ENCODE peak calls at places on chromosomes 13 and 19, in seven cellular contexts. N is thyroid gland, Z is right lobe of liver, M is uterus, W is heart left ventricle, P is adrenal gland, D is A549. B is an unnamed sample. For H3K4me1, the result is how much of the 10 kb centered on the place peaks cover.

GRCh38 chr13:49627831-49628652 is at the start of gene ARL11:
- DNase-seq in N (peak), Z (peak), M (no peak), W (peak), P (peak), D (no peak), B (peak)

GRCh38 chr19:46069841-46070341 is 29.1 kb upstream of the IGFL4 start:
- DNase-seq in N (no peak), Z (no peak), M (no peak), W (no peak), P (no peak), D (no peak), B (no peak)

GRCh38 chr13:49060698-49061387 is 85.1 kb downstream of the FNDC3A start:
- DNase-seq in N (no peak), Z (no peak), M (no peak), W (no peak), P (no peak), D (no peak), B (no peak)

GRCh38 chr13:31011193-31011860 is 78.9 kb downstream of the TEX26 start:
- DNase-seq in N (no peak), Z (no peak), M (no peak), W (no peak), P (no peak), D (no peak), B (no peak)

GRCh38 chr19:5491565-5491964 is 36.3 kb downstream of the ZNRF4 start:
- DNase-seq in N (no peak), Z (no peak), M (no peak), W (no peak), P (no peak), D (no peak), B (no peak)

GRCh38 chr13:111925146-111925875 is 141.6 kb upstream of the SOX1 start:
- DNase-seq in N (no peak), Z (no peak), M (no peak), W (no peak), P (no peak), D (no peak), B (peak)

GRCh38 chr13:48199404-48199991 is 33.5 kb upstream of the ITM2B start:
- DNase-seq in N (no peak), Z (no peak), M (no peak), W (no peak), P (no peak), D (no peak), B (no peak)

GRCh38 chr13:30572859-30573275 is 44.9 kb upstream of the USPL1 start:
- DNase-seq in N (no peak), Z (no peak), M (no peak), W (no peak), P (no peak), D (peak), B (no peak)

GRCh38 chr19:2611483-2612464 is 90.7 kb downstream of the GNG7 start:
- DNase-seq in N (no peak), Z (no peak), M (no peak), W (peak), P (peak), D (no peak), B (no peak)

GRCh38 chr13:75443356-75443958 is 38.5 kb downstream of the TBC1D4 start:
- DNase-seq in N (no peak), Z (no peak), M (no peak), W (no peak), P (no peak), D (no peak), B (no peak)

GRCh38 chr13:113592571-113592970 is 8.0 kb downstream of the TFDP1 start:
- DNase-seq in N (no peak), Z (no peak), M (no peak), W (peak), P (no peak), D (no peak), B (peak)

GRCh38 chr13:41267106-41267505 is 3.7 kb upstream of the MTRF1 start:
- DNase-seq in N (no peak), Z (no peak), M (no peak), W (no peak), P (no peak), D (no peak), B (no peak)

GRCh38 chr13:101511766-101512165 is 59.3 kb downstream of the ITGBL1 start:
- DNase-seq in N (no peak), Z (no peak), M (no peak), W (no peak), P (no peak), D (no peak), B (no peak)

GRCh38 chr13:66657165-66657895 is 572.8 kb downstream of the PCDH9 start:
- DNase-seq in N (peak), Z (peak), M (peak), W (peak), P (peak), D (peak), B (peak)

GRCh38 chr19:44066305-44066704 is 5.7 kb upstream of the ZNF284 start:
- DNase-seq in N (no peak), Z (no peak), M (no peak), W (no peak), P (no peak), D (no peak), B (no peak)

GRCh38 chr13:36766295-36766694 is 52.7 kb upstream of the RFXAP start:
- DNase-seq in N (no peak), Z (no peak), M (no peak), W (no peak), P (no peak), D (no peak), B (no peak)

GRCh38 chr13:106241974-106242373 is 293.5 kb downstream of the EFNB2 start:
- DNase-seq in N (no peak), Z (no peak), M (no peak), W (no peak), P (no peak), D (no peak), B (no peak)

GRCh38 chr13:51453308-51453958 is 597 bp upstream of the INTS6 start:
- DNase-seq in N (no peak), Z (no peak), M (peak), W (peak), P (no peak), D (peak), B (no peak)

GRCh38 chr19:6127716-6128335 is 7.6 kb upstream of the ACSBG2 start:
- DNase-seq in N (no peak), Z (no peak), M (no peak), W (no peak), P (no peak), D (no peak), B (no peak)

GRCh38 chr19:14830702-14831101 is 4.3 kb downstream of the OR7A5 start:
- DNase-seq in N (no peak), Z (no peak), M (no peak), W (no peak), P (peak), D (no peak), B (no peak)

GRCh38 chr13:76854894-76855293 is 31.3 kb downstream of the KCTD12 start:
- DNase-seq in N (no peak), Z (no peak), M (no peak), W (no peak), P (no peak), D (no peak), B (no peak)

GRCh38 chr19:48856921-48857320 is 11.5 kb downstream of the PLEKHA4 start:
- DNase-seq in N (no peak), Z (no peak), M (no peak), W (no peak), P (no peak), D (no peak), B (no peak)

GRCh38 chr13:39946769-39947168 is 291.3 kb downstream of the COG6 start:
- DNase-seq in N (no peak), Z (no peak), M (no peak), W (no peak), P (no peak), D (no peak), B (no peak)

GRCh38 chr19:32339988-32340874 is 5.2 kb upstream of the ZNF507 start:
- DNase-seq in N (peak), Z (peak), M (peak), W (peak), P (peak), D (peak), B (peak)

GRCh38 chr13:44141213-44141724 is 232.4 kb upstream of the SERP2 start:
- DNase-seq in N (no peak), Z (no peak), M (no peak), W (no peak), P (no peak), D (no peak), B (no peak)

GRCh38 chr19:31205887-31206518 is 143.2 kb downstream of the TSHZ3 start:
- DNase-seq in N (no peak), Z (no peak), M (no peak), W (no peak), P (no peak), D (no peak), B (no peak)

GRCh38 chr19:5579697-5580096 is 11.9 kb upstream of the TINCR start:
- DNase-seq in N (no peak), Z (no peak), M (no peak), W (no peak), P (no peak), D (no peak), B (no peak)

GRCh38 chr19:29675650-29676186 is 10.5 kb downstream of the PLEKHF1 start:
- DNase-seq in N (no peak), Z (no peak), M (no peak), W (no peak), P (no peak), D (no peak), B (no peak)

GRCh38 chr13:72864142-72865035 is 82.5 kb downstream of the PIBF1 start:
- DNase-seq in N (no peak), Z (no peak), M (no peak), W (no peak), P (no peak), D (no peak), B (no peak)

GRCh38 chr19:15283141-15283885 is 49.0 kb downstream of the BRD4 start:
- DNase-seq in N (peak), Z (no peak), M (no peak), W (no peak), P (peak), D (no peak), B (no peak)

GRCh38 chr19:28793391-28794168 is 419.4 kb downstream of the UQCRFS1 start:
- DNase-seq in N (peak), Z (no peak), M (no peak), W (no peak), P (no peak), D (no peak), B (no peak)

GRCh38 chr13:64855506-64855905 is 2374.6 kb downstream of the PCDH9 start:
- DNase-seq in N (no peak), Z (no peak), M (no peak), W (no peak), P (no peak), D (no peak), B (no peak)

GRCh38 chr19:11261431-11261901 is 858 bp downstream of the DOCK6 start:
- DNase-seq in N (no peak), Z (no peak), M (no peak), W (no peak), P (no peak), D (no peak), B (no peak)

GRCh38 chr13:43405457-43405856 is 381.3 kb downstream of the ENOX1 start:
- DNase-seq in N (no peak), Z (no peak), M (no peak), W (no peak), P (no peak), D (no peak), B (no peak)

GRCh38 chr19:14525729-14526128 is 3.7 kb upstream of the TECR start:
- DNase-seq in N (no peak), Z (no peak), M (no peak), W (no peak), P (no peak), D (no peak), B (no peak)

GRCh38 chr19:44476559-44477408 is 23.5 kb downstream of the ZNF180 start:
- DNase-seq in N (no peak), Z (no peak), M (no peak), W (no peak), P (no peak), D (no peak), B (no peak)

GRCh38 chr13:109274188-109274821 is 512.1 kb downstream of the IRS2 start:
- DNase-seq in N (peak), Z (no peak), M (no peak), W (no peak), P (peak), D (no peak), B (no peak)

GRCh38 chr13:110277357-110277950 is 29.5 kb downstream of the COL4A1 start:
- DNase-seq in N (no peak), Z (no peak), M (no peak), W (no peak), P (no peak), D (no peak), B (no peak)

GRCh38 chr19:51686171-51686570 is 7.0 kb upstream of the SPACA6 start:
- DNase-seq in N (no peak), Z (no peak), M (no peak), W (no peak), P (no peak), D (no peak), B (no peak)

GRCh38 chr19:7715671-7716070 is 13.7 kb upstream of the FCER2 start:
- DNase-seq in N (no peak), Z (no peak), M (no peak), W (no peak), P (no peak), D (no peak), B (no peak)

DNA sequence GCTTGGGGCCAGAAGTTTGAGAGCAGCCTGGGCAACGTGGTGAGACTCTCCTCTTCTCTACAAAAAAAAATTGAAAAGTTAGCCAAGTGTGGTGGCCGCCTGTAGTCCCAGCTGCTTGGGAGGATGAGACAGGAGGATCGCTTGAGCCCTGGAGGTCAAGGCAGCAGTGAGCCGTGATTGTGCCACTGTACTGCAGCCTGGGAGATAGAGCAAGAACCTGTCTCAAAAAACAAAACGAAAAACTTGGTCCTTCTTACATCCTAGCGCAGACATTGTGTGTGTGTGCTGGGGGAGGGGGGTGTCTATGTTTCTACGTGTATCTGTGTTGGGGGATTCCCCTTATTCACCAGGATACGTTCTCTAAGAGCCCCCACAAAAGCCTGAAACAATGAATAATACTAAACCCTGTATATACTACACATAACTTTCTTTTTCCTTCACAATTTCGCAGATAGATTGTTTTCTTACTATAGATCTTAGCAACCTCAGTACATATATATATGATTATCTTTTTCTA is 7.9 kb downstream of the AXL start:
- DNase-seq in N (no peak), Z (no peak), M (no peak), W (peak), P (peak), D (no peak), B (no peak)
- H3K4me3 ChIP-seq in N (no peak), Z (no peak), M (peak), W (peak), P (no peak), D (peak), B (peak)

DNA sequence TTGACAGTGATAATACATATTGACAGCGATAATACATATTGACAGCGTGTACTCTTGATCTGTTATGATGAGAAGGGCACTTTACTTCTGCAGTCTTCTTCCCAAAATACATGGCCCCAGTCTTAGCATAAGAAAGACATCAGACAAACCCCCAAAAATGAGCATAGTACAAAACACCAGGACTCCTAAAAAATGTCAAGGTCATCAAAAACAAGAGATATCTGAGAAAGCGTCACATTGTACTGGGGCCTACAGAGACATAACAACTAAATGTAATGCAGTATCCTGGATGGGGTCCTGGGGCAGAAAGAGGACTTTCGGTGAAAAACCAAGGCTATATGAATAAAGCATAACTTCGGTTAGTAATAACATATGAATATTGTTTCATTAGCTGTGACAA is 731.5 kb upstream of the SGCG start:
- DNase-seq in N (no peak), Z (no peak), M (no peak), W (no peak), P (no peak), D (no peak), B (no peak)
- H3K4me1 ChIP-seq in N (under half), Z (under half), M (under half), W (under half), P (under half), D (under half), B (under half)

GRCh38 chr19:18203408-18203862 is 407 bp downstream of the RAB3A start:
- DNase-seq in N (no peak), Z (no peak), M (no peak), W (no peak), P (peak), D (no peak), B (no peak)

GRCh38 chr19:18204394-18205179 is 745 bp upstream of the RAB3A start:
- DNase-seq in N (no peak), Z (no peak), M (peak), W (no peak), P (no peak), D (no peak), B (peak)

GRCh38 chr19:18205180-18205915 is 1.5 kb upstream of the RAB3A start:
- DNase-seq in N (peak), Z (peak), M (peak), W (peak), P (peak), D (no peak), B (peak)

GRCh38 chr19:18202759-18203407 is 959 bp downstream of the RAB3A start:
- DNase-seq in N (peak), Z (peak), M (peak), W (no peak), P (peak), D (no peak), B (no peak)

GRCh38 chr19:18203863-18204393 is at the start of gene RAB3A:
- DNase-seq in N (peak), Z (peak), M (peak), W (peak), P (peak), D (peak), B (peak)
- TF ChIP-seq POLR2A in N (no peak), Z (peak), M (peak), W (peak), P (peak), D (no peak), B (no peak)

DNA sequence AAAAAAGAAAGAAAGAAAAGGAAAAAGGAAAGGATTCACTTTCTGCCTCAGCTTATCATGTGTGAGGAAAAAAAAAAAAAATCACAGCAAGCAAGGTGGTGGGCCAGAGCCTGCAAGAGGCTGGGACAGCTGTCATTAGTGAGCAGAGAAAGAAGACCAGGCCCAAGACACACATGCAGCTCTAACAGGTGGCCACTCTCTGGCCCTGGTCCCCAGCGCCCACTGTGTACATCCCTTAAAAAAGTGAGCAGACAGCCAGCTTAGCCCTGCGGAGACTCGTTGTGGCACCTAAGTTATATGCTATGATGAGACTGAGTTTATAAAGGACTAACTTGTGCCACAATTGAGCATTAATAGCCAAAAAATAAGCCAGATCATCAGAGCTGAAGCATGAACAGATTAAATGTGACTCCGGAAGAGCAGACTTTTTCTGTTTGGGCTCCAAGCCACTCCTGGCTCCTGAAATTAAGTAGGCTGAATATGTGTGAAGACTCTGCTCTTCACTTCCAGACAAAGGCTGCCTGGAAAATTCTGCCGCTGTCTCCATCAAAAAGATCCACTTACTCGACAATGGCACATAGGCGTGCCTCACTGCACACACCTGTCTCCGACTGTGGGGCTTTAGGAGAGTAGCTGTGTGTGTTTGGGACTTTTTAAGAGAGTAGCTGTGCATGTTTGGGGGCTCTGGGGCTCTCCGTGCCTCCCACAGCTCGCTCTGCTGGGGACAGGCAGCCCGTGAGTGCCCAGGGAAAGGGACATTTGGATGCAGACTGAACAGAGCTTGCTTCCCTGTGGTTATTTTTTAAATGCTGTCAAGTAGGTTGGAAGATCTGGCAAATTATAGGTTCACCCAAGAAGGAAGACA is 55.0 kb downstream of the LATS2 start:
- DNase-seq in N (no peak), Z (no peak), M (no peak), W (no peak), P (no peak), D (no peak), B (no peak)
- H3K4me3 ChIP-seq in N (no peak), Z (no peak), M (no peak), W (no peak), P (no peak), D (no peak), B (no peak)

GRCh38 chr19:4086336-4086953 is 19.7 kb upstream of the ZBTB7A start:
- DNase-seq in N (no peak), Z (no peak), M (no peak), W (no peak), P (no peak), D (no peak), B (peak)

GRCh38 chr19:4089400-4089908 is 22.8 kb upstream of the ZBTB7A start:
- DNase-seq in N (no peak), Z (peak), M (no peak), W (no peak), P (no peak), D (no peak), B (no peak)

GRCh38 chr19:4088975-4089374 is 22.3 kb upstream of the ZBTB7A start:
- DNase-seq in N (no peak), Z (no peak), M (no peak), W (no peak), P (no peak), D (no peak), B (no peak)

GRCh38 chr19:4089946-4090345 is 23.2 kb upstream of the ZBTB7A start:
- DNase-seq in N (no peak), Z (no peak), M (no peak), W (no peak), P (no peak), D (no peak), B (no peak)

GRCh38 chr19:4088065-4088679 is 21.5 kb upstream of the ZBTB7A start:
- DNase-seq in N (no peak), Z (no peak), M (no peak), W (no peak), P (no peak), D (no peak), B (no peak)
- H3K4me1 ChIP-seq in N (under half), Z (under half), M (under half), W (under half), P (under half), D (under half), B (under half)

GRCh38 chr19:33382006-33382405 is 8.5 kb downstream of the CEBPG start:
- DNase-seq in N (no peak), Z (no peak), M (no peak), W (no peak), P (no peak), D (no peak), B (no peak)
- TF ChIP-seq POLR2A in N (no peak), Z (no peak), M (no peak), W (no peak), P (no peak), D (no peak), B (no peak)

GRCh38 chr13:24215007-24215633 is 54.6 kb downstream of the SPATA13 start:
- DNase-seq in N (no peak), Z (no peak), M (no peak), W (no peak), P (no peak), D (no peak), B (no peak)
- H3K4me3 ChIP-seq in N (no peak), Z (no peak), M (no peak), W (no peak), P (no peak), D (no peak), B (no peak)

GRCh38 chr13:100197591-100198365 is 108.9 kb downstream of the PCCA start:
- DNase-seq in N (peak), Z (peak), M (no peak), W (no peak), P (no peak), D (no peak), B (peak)

GRCh38 chr13:100197116-100197515 is 108.2 kb downstream of the PCCA start:
- DNase-seq in N (no peak), Z (no peak), M (no peak), W (no peak), P (no peak), D (no peak), B (no peak)

GRCh38 chr13:100195568-100195967 is 106.7 kb downstream of the PCCA start:
- DNase-seq in N (no peak), Z (no peak), M (no peak), W (no peak), P (no peak), D (no peak), B (no peak)

GRCh38 chr13:100196380-100196779 is 107.5 kb downstream of the PCCA start:
- DNase-seq in N (no peak), Z (no peak), M (no peak), W (no peak), P (no peak), D (no peak), B (no peak)
- H3K4me1 ChIP-seq in N (under half), Z (under half), M (under half), W (under half), P (under half), D (under half), B (under half)

B was measured in stomach.